ENCODE peak calls at places on chromosomes 1 and 21, in five cellular contexts. O is GM12878, U is HCT116, V is K562, B is H1. H is an unnamed sample.

GRCh38 chr1:50852889-50853288 is 107.2 kb downstream of the FAF1 start:
- DNase-seq in O (no peak), U (no peak), B (no peak), V (no peak), H (no peak)

GRCh38 chr1:97567000-97567749 is 353.7 kb downstream of the DPYD start:
- DNase-seq in B (no peak), U (no peak), V (no peak), O (no peak), H (no peak)

GRCh38 chr1:40313329-40313957 is 3.6 kb downstream of the COL9A2 start:
- DNase-seq in B (no peak), U (no peak), O (peak; percentile 35), V (peak; percentile 17), H (peak; percentile 76)

GRCh38 chr1:73839922-73840321 is 358.1 kb downstream of the LRRIQ3 start:
- DNase-seq in V (no peak), O (no peak), U (no peak), B (no peak), H (peak; percentile 1)

GRCh38 chr21:35265170-35265877 is 216.2 kb upstream of the RUNX1 start:
- DNase-seq in U (peak; percentile 52), B (no peak), V (no peak), O (no peak), H (no peak)

GRCh38 chr1:246308533-246309075 is 198.5 kb downstream of the SMYD3 start:
- DNase-seq in O (no peak), V (no peak), B (no peak), U (no peak), H (no peak)

GRCh38 chr21:26851109-26851944 is 6.1 kb upstream of the ADAMTS1 start:
- DNase-seq in B (no peak), U (no peak), V (no peak), O (no peak), H (no peak)

GRCh38 chr1:42973304-42973703 is 14.6 kb upstream of the SLC2A1 start:
- DNase-seq in O (no peak), U (no peak), V (no peak), B (no peak), H (no peak)

GRCh38 chr1:167489581-167490340 is 28.6 kb downstream of the CD247 start:
- DNase-seq in V (no peak), U (no peak), B (peak; percentile 41), O (no peak), H (no peak)

GRCh38 chr1:234771642-234772344 is 161.8 kb upstream of the IRF2BP2 start:
- DNase-seq in B (no peak), O (no peak), V (no peak), U (no peak), H (no peak)

GRCh38 chr21:32155226-32155625 is 123.6 kb downstream of the MIS18A start:
- DNase-seq in B (no peak), O (no peak), V (no peak), U (no peak), H (no peak)

GRCh38 chr1:179105393-179105792 is 23.5 kb downstream of the TOR3A start:
- DNase-seq in V (peak; percentile 37), O (no peak), U (no peak), B (no peak), H (peak; percentile 55)

GRCh38 chr1:55827350-55827749 is 612.2 kb upstream of the USP24 start:
- DNase-seq in O (no peak), B (no peak), U (no peak), V (no peak), H (peak; percentile 9)

GRCh38 chr1:213457097-213457680 is 406.1 kb downstream of the RPS6KC1 start:
- DNase-seq in B (no peak), V (no peak), O (no peak), U (no peak), H (no peak)

GRCh38 chr1:98081951-98082350 is 161.1 kb upstream of the DPYD start:
- DNase-seq in O (no peak), U (no peak), V (no peak), B (no peak), H (no peak)

GRCh38 chr1:181128592-181129497 is 40.3 kb downstream of the IER5 start:
- DNase-seq in U (no peak), O (no peak), B (no peak), V (peak; percentile 51), H (no peak)

GRCh38 chr21:45078371-45078770 is 4.0 kb downstream of the ADARB1 start:
- DNase-seq in O (no peak), U (no peak), V (no peak), B (no peak), H (no peak)

GRCh38 chr1:83619497-83619896 is 379.4 kb downstream of the TTLL7 start:
- DNase-seq in V (no peak), B (no peak), U (no peak), O (no peak), H (no peak)

GRCh38 chr1:187264995-187265602 is 436.4 kb downstream of the PLA2G4A start:
- DNase-seq in O (no peak), V (no peak), U (peak; percentile 50), B (no peak), H (peak; percentile 28)

GRCh38 chr1:58818075-58818474 is 34.2 kb upstream of the JUN start:
- DNase-seq in U (no peak), B (no peak), V (no peak), O (no peak), H (no peak)

DNA sequence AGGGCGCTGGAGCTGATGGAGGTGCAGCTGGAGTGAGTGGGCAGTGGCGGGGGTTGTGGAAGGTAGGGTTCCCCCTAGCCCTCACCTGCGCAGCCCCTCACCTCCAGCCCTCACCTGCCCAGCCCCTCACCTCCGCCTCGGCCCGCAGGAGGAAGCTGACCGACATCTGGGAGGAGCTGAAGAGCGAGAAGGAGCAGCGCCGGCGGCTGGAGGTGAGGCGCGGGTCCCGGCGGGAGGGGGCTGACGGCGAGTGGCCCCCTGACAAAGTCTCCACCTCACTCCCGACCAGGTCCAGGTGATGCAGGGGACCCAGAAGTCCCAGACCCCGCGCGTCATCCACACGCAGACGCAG is 2.7 kb downstream of the EVA1B start:
- DNase-seq in U (no peak), V (no peak), B (no peak), O (no peak), H (no peak)
- H3K27ac ChIP-seq in U (peak overlapping the region; percentile 89), V (peak overlapping the region; percentile 90), B (no peak overlapping the region), O (no peak overlapping the region), H (no peak overlapping the region)

GRCh38 chr1:145837658-145838057 is 7.8 kb upstream of the NUDT17 start:
- DNase-seq in O (no peak), B (no peak), V (no peak), U (no peak), H (no peak)
- TF ChIP-seq SP1 in O (no peak), B (no peak), V (no peak), U (no peak), H (no peak)

GRCh38 chr1:227747948-227748495 is 12.8 kb downstream of the SNAP47 start:
- DNase-seq in V (no peak), O (no peak), U (no peak), B (no peak), H (no peak)
- H3K27ac ChIP-seq in V (peak overlapping the region; percentile 16), O (no peak overlapping the region), U (no peak overlapping the region), B (no peak overlapping the region), H (no peak overlapping the region)

GRCh38 chr21:42352433-42353095 is 1.8 kb upstream of the TFF2 start:
- DNase-seq in V (no peak), B (no peak), U (no peak), O (no peak), H (no peak)
- TF ChIP-seq SP1 in V (no peak), B (no peak), U (no peak), O (no peak), H (no peak)

GRCh38 chr21:31135536-31136184 is 97.4 kb upstream of the KRTAP19-8 start:
- DNase-seq in B (no peak), V (no peak), O (no peak), U (no peak), H (no peak)
- H3K27ac ChIP-seq in B (no peak overlapping the region), V (no peak overlapping the region), O (no peak overlapping the region), U (no peak overlapping the region), H (no peak overlapping the region)

GRCh38 chr1:220834155-220834870 is 44.9 kb upstream of the HLX start:
- DNase-seq in B (no peak), O (no peak), U (no peak), V (no peak), H (no peak)
- TF ChIP-seq SP1 in B (no peak), O (no peak), U (no peak), V (no peak), H (no peak)

GRCh38 chr1:16032388-16033100 is 10.7 kb downstream of the CLCNKA start:
- DNase-seq in U (peak; percentile 85), O (no peak), B (peak; percentile 85), V (peak; percentile 98), H (peak; percentile 82)
- H3K27ac ChIP-seq in U (no peak overlapping the region), O (no peak overlapping the region), B (no peak overlapping the region), V (no peak overlapping the region), H (no peak overlapping the region)

DNA sequence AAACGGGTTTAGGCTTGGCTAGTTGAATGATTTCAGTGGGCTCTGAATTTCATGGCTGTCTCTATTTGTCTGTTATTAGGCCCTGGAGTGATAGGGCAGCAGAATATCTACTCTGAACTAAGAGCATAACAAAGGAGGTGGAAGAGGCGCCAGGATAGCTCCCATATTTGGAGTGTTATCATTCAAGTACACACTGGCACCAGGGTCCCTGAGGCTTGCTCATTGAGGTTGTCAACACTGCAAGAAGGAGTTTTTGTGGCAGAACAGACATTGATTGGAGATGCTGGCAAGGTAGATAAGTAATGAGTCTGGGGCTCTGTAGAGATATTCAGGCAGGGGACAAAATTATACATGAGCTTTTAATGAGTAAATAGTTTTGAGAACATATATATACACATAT is 1748.4 kb downstream of the MRPL39 start:
- DNase-seq in B (no peak), O (no peak), V (peak; percentile 16), U (no peak), H (no peak)
- TF ChIP-seq SP1 in B (no peak), O (no peak), V (no peak), U (no peak), H (no peak)

DNA sequence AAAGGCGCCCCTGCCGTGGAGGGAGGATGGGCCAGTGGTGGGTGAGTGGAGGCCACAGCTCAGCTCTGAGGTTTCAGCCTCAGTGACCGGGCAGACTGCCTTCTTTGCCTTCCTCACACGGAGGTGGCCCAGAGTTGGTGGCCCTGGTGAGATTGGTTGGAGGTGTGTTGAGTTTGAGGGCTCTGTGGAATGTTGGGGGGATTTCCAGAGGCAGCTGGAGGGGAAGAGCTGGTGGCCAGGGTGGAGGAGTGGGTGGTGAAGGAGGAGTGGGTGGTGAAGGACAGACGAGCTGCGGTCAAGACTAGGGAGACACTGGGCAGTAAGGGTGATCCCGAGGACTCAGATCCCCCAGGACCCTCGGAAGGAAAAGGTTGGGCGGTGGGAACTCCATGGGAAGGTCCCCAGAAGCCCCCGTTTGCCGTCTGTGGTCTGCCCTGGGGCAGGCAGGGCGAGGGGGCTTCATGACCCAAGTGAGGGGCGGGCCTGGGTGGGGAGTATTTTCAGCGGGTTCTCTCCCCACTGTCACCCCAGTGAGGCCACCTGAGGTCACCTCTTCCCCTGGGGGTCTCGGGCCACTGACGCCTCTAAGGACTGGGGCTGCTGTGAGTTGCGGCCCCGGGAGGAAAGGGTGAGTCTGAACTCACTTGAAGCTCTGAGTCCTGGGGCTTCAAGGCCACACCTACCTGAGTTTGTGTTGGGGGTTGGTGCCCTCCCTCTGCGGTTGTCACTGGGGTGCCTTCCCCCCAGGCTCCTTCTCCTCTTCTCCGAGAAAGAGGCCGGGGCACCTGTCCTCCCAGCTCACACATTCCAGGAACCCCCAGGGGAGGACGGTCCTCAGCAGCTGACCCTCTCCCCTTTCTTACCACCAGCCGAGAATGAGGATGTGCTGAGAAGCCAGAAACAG is 22.7 kb upstream of the PIK3CD start:
- DNase-seq in V (no peak), O (peak; percentile 72), B (no peak), U (no peak), H (no peak)
- H3K27ac ChIP-seq in V (no peak overlapping the region), O (peak overlapping the region; percentile 98), B (no peak overlapping the region), U (no peak overlapping the region), H (no peak overlapping the region)

GRCh38 chr1:100611086-100611485 is 73.1 kb downstream of the GPR88 start:
- DNase-seq in B (no peak), O (no peak), V (no peak), U (no peak), H (no peak)
- TF ChIP-seq SP1 in B (no peak), O (no peak), V (no peak), U (no peak), H (no peak)